ENCODE peak calls at places on chromosomes 11 and 22, in four cellular contexts. B is GM23338, T is IMR-90, L is tibial nerve. N is an unnamed sample.

GRCh38 chr11:58927393-58928081 is 11.8 kb upstream of the GLYATL1 start:
- DNase-seq in L (no peak), T (peak), B (peak), N (no peak)

GRCh38 chr11:121929581-121929980 is 186.4 kb downstream of the BLID start:
- DNase-seq in B (peak), L (peak), T (peak), N (no peak)

GRCh38 chr11:35031869-35032268 is 107.1 kb upstream of the CD44 start:
- DNase-seq in B (no peak), T (peak), L (no peak), N (peak)

GRCh38 chr11:46336781-46337180 is 10.5 kb upstream of the DGKZ start:
- DNase-seq in B (no peak), L (no peak), T (no peak), N (no peak)

GRCh38 chr11:69442012-69442806 is 39.3 kb upstream of the LINC01488 start:
- DNase-seq in B (no peak), L (no peak), T (no peak), N (peak)

GRCh38 chr11:104033134-104033533 is 3.3 kb upstream of the DDI1 start:
- DNase-seq in B (no peak), T (peak), L (no peak), N (peak)

GRCh38 chr11:17985517-17985916 is 27.3 kb downstream of the SERGEF start:
- DNase-seq in L (no peak), B (no peak), T (peak), N (peak)

GRCh38 chr11:94855666-94856065 is 87.5 kb downstream of the AMOTL1 start:
- DNase-seq in T (no peak), B (no peak), L (no peak), N (no peak)

GRCh38 chr22:47307812-47308211 is 545.4 kb downstream of the TBC1D22A start:
- DNase-seq in L (no peak), B (no peak), T (peak), N (no peak)

GRCh38 chr11:15053201-15053685 is 20.1 kb upstream of the CALCB start:
- DNase-seq in L (no peak), T (no peak), B (no peak), N (peak)

GRCh38 chr11:34327804-34328631 is 29.8 kb downstream of the ABTB2 start:
- DNase-seq in L (peak), B (no peak), T (peak), N (no peak)

GRCh38 chr11:108025387-108026080 is 16.8 kb downstream of the CUL5 start:
- DNase-seq in T (peak), B (peak), L (no peak), N (no peak)

GRCh38 chr22:32979606-32980005 is 78.6 kb downstream of the SYN3 start:
- DNase-seq in L (no peak), B (no peak), T (no peak), N (no peak)

GRCh38 chr11:122556605-122557004 is 98.9 kb upstream of the UBASH3B start:
- DNase-seq in L (no peak), B (peak), T (no peak), N (no peak)

GRCh38 chr11:132901638-132902610 is 630.4 kb downstream of the OPCML start:
- DNase-seq in T (no peak), L (no peak), B (peak), N (no peak)

GRCh38 chr11:126917531-126918204 is 82.9 kb downstream of the KIRREL3 start:
- DNase-seq in L (no peak), T (peak), B (no peak), N (peak)

GRCh38 chr11:88282789-88283188 is 54.7 kb downstream of the CTSC start:
- DNase-seq in T (no peak), L (no peak), B (no peak), N (no peak)

GRCh38 chr11:57277845-57278720 is 41.0 kb upstream of the APLNR start:
- DNase-seq in B (peak), L (peak), T (peak), N (no peak)

GRCh38 chr11:19715373-19715772 is 2.7 kb downstream of the NAV2 start:
- DNase-seq in T (peak), B (no peak), L (no peak), N (no peak)

GRCh38 chr11:128297111-128297651 is 290.2 kb downstream of the ETS1 start:
- DNase-seq in T (peak), B (no peak), L (no peak), N (no peak)

GRCh38 chr11:114188851-114189570 is 107.2 kb upstream of the NNMT start:
- DNase-seq in L (no peak), T (no peak), B (no peak), N (no peak)

GRCh38 chr11:130510407-130511006 is 62.1 kb downstream of the ADAMTS15 start:
- DNase-seq in T (peak), B (no peak), L (no peak), N (no peak)

DNA sequence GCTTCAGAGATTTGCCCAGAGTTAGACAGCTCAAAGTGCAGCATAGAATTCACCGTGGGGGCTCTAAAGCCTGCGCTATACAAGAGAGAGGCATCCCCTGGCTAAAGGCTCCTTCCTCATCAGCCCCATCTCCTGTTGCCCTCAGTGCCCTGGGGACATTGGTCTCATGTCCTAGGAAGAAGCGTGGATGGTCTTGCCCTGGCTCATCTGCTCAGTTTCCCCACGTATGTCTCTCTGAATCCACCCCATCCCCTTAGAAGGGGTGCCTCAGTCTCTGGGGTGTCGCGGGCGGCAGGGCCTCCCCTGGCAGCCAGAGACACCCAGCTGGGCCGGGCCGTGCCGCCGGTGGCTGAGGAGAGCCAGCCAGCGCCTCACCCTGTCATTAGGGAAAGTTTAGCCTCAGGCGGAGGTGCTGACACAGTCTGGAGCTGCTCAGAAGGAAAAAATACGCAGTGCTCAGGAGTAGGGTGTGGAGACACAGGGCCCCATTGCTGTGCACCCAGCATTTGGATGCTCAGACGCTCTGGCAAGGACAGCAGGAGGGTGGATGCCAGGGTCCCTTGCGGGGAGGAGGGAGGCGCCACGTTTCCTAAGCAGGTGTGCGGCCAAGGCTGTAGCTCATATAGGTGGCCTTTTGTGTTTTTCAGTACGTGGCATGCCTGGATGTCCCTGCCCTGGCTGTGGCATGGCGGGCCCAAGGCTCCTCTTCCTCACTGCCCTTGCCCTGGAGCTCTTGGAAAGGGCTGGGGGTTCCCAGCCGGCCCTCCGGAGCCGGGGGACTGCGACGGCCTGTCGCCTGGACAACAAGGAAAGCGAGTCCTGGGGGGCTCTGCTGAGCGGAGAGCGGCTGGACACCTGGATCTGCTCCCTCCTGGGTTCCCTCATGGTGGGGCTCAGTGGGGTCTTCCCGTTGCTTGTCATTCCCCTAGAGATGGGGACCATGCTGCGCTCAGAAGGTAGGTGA is 1.3 kb downstream of the SLC39A13 start:
- DNase-seq in B (no peak), L (no peak), T (no peak), N (no peak)
- H3K27ac ChIP-seq in B (no peak), L (peak), T (peak), N (peak)

GRCh38 chr11:61731956-61732675 is 20.3 kb upstream of the MYRF start:
- DNase-seq in T (no peak), B (peak), L (no peak), N (no peak)
- TF ChIP-seq CTCF in T (no peak), B (no peak), L (no peak), N (no peak)

GRCh38 chr22:31308181-31308580 is 15.9 kb upstream of the PIK3IP1 start:
- DNase-seq in T (no peak), L (no peak), B (no peak), N (no peak)

GRCh38 chr22:31313366-31314147 is 21.3 kb upstream of the PIK3IP1 start:
- DNase-seq in B (peak), T (peak), L (peak), N (peak)
- H3K27ac ChIP-seq in B (no peak), T (peak), L (peak), N (peak)

GRCh38 chr11:5550440-5551095 is 2.2 kb upstream of the OR52H1 start:
- DNase-seq in B (no peak), L (no peak), T (peak), N (peak)

GRCh38 chr11:5548440-5548839 is at the start of gene OR52H1:
- DNase-seq in T (no peak), L (no peak), B (no peak), N (no peak)

GRCh38 chr11:5556596-5557188 is 8.4 kb upstream of the OR52H1 start:
- DNase-seq in L (no peak), T (no peak), B (no peak), N (no peak)

GRCh38 chr11:5547982-5548381 is 358 bp downstream of the OR52H1 start:
- DNase-seq in T (no peak), L (no peak), B (no peak), N (no peak)

DNA sequence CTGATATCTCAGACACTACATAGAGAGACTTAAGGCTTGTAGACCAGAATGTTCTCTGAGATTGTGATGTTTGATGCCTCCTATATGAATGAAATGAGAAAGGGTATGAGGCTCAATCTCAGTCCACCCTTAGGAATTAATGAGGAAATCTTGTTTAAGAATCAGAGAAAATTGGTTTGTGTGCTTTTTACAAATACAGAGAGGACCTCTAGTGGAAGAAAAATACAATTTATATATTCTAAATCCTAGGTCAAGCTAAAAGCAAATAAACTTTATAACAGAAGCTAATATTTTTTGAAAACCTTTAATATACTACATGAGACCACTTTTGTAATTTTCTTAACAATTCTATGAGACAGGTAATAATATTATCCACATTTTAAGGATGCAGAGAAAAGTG is 5.0 kb upstream of the OR52H1 start:
- DNase-seq in B (no peak), T (peak), L (no peak), N (no peak)
- TF ChIP-seq CTCF in B (no peak), T (peak), L (no peak), N (peak)

GRCh38 chr22:17096095-17096494 is 11.3 kb downstream of the IL17RA start:
- DNase-seq in L (no peak), T (no peak), B (no peak), N (no peak)

GRCh38 chr22:17093081-17093480 is 8.3 kb downstream of the IL17RA start:
- DNase-seq in B (no peak), L (no peak), T (no peak), N (no peak)

GRCh38 chr22:17095538-17095937 is 10.7 kb downstream of the IL17RA start:
- DNase-seq in T (no peak), L (no peak), B (peak), N (no peak)

GRCh38 chr22:17090550-17090949 is 5.8 kb downstream of the IL17RA start:
- DNase-seq in B (no peak), T (no peak), L (no peak), N (no peak)

GRCh38 chr22:17091851-17092250 is 7.1 kb downstream of the IL17RA start:
- DNase-seq in T (no peak), B (peak), L (no peak), N (no peak)
- H3K27ac ChIP-seq in T (no peak), B (no peak), L (no peak), N (no peak)

GRCh38 chr22:40654522-40655167 is 18.1 kb upstream of the MRTFA start:
- DNase-seq in T (peak), B (peak), L (peak), N (no peak)
- TF ChIP-seq CTCF in T (peak), B (peak), L (no peak), N (peak)

GRCh38 chr11:76657824-76658170 is 12.8 kb downstream of the LRRC32 start:
- DNase-seq in B (no peak), T (no peak), L (no peak), N (no peak)

GRCh38 chr11:76656087-76656531 is 14.4 kb downstream of the LRRC32 start:
- DNase-seq in B (no peak), T (no peak), L (no peak), N (no peak)

GRCh38 chr11:76655466-76656086 is 15.0 kb downstream of the LRRC32 start:
- DNase-seq in B (no peak), T (no peak), L (no peak), N (no peak)

GRCh38 chr11:76657139-76657823 is 13.3 kb downstream of the LRRC32 start:
- DNase-seq in L (no peak), B (no peak), T (no peak), N (no peak)

DNA sequence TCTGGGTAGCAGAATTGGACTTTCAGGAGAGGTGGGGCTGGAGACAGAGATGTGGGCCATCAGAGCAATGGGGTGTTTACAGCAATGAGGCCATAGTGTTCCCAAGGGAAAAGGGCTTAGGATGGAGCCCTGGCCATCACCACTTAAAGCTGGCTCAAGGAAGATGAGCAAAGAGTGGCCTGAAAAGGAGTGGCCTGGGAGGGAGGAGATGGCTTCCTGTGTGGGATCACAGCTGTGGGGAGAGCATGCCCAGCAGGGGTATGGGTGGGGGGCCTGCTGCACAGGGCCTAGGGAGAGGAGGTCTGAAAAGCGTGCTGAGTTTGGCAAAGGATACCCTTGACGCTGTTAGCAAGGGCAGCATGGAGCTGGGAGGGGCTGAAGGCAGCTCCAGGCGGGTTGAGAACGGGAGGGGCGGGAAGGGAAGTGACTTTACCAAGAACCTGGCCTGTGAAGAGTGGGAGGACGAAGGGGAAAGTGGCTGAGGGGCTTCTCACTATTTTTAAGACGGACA is 13.9 kb downstream of the LRRC32 start:
- DNase-seq in L (no peak), T (no peak), B (no peak), N (no peak)
- H3K27ac ChIP-seq in L (peak), T (no peak), B (no peak), N (no peak)

GRCh38 chr11:74417860-74418508 is 19.8 kb upstream of the PGM2L1 start:
- DNase-seq in L (no peak), T (peak), B (no peak), N (no peak)
- TF ChIP-seq CTCF in L (no peak), T (no peak), B (no peak), N (no peak)

GRCh38 chr11:80349986-80350385 is 909.2 kb upstream of the TENM4 start:
- DNase-seq in L (no peak), B (no peak), T (no peak), N (no peak)
- H3K27ac ChIP-seq in L (no peak), B (no peak), T (no peak), N (no peak)

GRCh38 chr22:16781764-16782329 is 43.4 kb downstream of the XKR3 start:
- DNase-seq in B (no peak), T (no peak), L (no peak), N (no peak)

GRCh38 chr22:16783930-16784354 is 41.3 kb downstream of the XKR3 start:
- DNase-seq in T (no peak), L (no peak), B (peak), N (no peak)

GRCh38 chr22:16777284-16777924 is 47.8 kb downstream of the XKR3 start:
- DNase-seq in B (no peak), L (no peak), T (no peak), N (no peak)

GRCh38 chr22:16783453-16783852 is 41.8 kb downstream of the XKR3 start:
- DNase-seq in T (no peak), B (no peak), L (no peak), N (no peak)

DNA sequence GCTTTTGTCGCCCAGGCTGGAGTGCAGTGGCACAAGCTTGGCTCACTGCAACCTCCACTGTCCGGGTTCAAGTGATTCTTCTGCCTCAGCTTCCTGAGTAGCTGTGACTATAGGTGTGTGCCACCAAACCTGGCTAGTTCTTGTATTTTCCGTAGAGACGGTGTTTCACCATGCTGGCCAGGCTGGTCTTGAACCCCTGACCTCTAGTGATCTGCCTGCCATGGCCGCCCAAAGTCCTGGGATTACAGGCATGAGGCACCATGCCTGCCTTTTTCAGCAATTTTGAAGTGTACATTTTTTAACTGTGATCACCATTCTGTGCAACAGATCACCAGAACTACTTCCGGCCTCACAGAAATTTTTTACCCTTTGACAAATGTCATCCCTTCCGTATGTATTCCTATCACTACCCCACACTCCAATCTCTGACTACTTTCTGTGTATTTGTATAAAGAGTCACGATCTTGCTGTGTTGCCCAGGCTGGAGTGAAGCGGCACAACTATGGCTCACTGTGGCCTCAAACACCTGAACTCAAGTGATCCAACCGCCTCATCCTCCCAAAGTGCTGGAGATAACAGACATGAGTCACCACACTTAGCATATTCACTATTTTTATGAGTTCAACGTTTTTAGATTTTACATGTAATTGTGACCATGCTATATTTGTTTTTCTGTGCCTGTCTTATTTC is 44.0 kb downstream of the XKR3 start:
- DNase-seq in B (no peak), T (no peak), L (no peak), N (no peak)
- TF ChIP-seq CTCF in B (no peak), T (no peak), L (no peak), N (no peak)

N was measured in foreskin keratinocyte.